ENCODE peak calls at places on chromosomes 5 and 9, in six cellular contexts. N is RWPE1, B is AG04450, V is endodermal cell, Z is neural crest cell, U is omental fat pad. E is an unnamed sample.

GRCh38 chr5:107505763-107506534 is 164.8 kb downstream of the EFNA5 start:
- DNase-seq in N (no peak), B (no peak), V (no peak), Z (no peak), U (no peak), E (no peak)

GRCh38 chr5:151413800-151414199 is 33.6 kb upstream of the SLC36A1 start:
- DNase-seq in N (no peak), B (no peak), V (no peak), Z (no peak), U (no peak), E (no peak)

GRCh38 chr5:1479581-1480188 is 34.4 kb upstream of the SLC6A3 start:
- DNase-seq in N (peak; percentile 32), B (no peak), V (peak; percentile 80), Z (peak; percentile 34), U (no peak), E (no peak)

GRCh38 chr5:28313543-28314334 is 1275.4 kb upstream of the CDH9 start:
- DNase-seq in N (peak; percentile 4), B (no peak), V (no peak), Z (no peak), U (no peak), E (no peak)

GRCh38 chr5:90570034-90570433 is 11.4 kb downstream of the ADGRV1 start:
- DNase-seq in N (no peak), B (no peak), V (no peak), Z (no peak), U (no peak), E (no peak)

GRCh38 chr9:10079284-10079964 is 533.4 kb downstream of the PTPRD start:
- DNase-seq in N (no peak), B (no peak), V (no peak), Z (no peak), U (no peak), E (no peak)

GRCh38 chr9:129506041-129506440 is 114.9 kb downstream of the C9orf50 start:
- DNase-seq in N (no peak), B (no peak), V (no peak), Z (no peak), U (no peak), E (no peak)

GRCh38 chr5:140349244-140349643 is 2.8 kb upstream of the HBEGF start:
- DNase-seq in N (no peak), B (no peak), V (no peak), Z (no peak), U (no peak), E (no peak)

GRCh38 chr5:1536298-1537165 is 12.8 kb upstream of the LPCAT1 start:
- DNase-seq in N (peak; percentile 45), B (no peak), V (peak; percentile 29), Z (no peak), U (no peak), E (no peak)

GRCh38 chr5:68924490-68925145 is 169.2 kb upstream of the SLC30A5 start:
- DNase-seq in N (no peak), B (no peak), V (no peak), Z (no peak), U (no peak), E (no peak)

GRCh38 chr5:172007795-172008465 is 1.5 kb upstream of the FBXW11 start:
- DNase-seq in N (peak; percentile 55), B (no peak), V (no peak), Z (no peak), U (no peak), E (no peak)

GRCh38 chr9:33415152-33416038 is 13.0 kb upstream of the AQP7 start:
- DNase-seq in N (peak; percentile 53), B (no peak), V (peak; percentile 96), Z (peak; percentile 69), U (peak; percentile 88), E (peak; percentile 39)

GRCh38 chr9:35193762-35194161 is 32.0 kb downstream of the UNC13B start:
- DNase-seq in N (no peak), B (no peak), V (no peak), Z (no peak), U (no peak), E (no peak)

GRCh38 chr5:128213340-128213739 is 129.8 kb downstream of the SLC12A2 start:
- DNase-seq in N (peak; percentile 64), B (no peak), V (peak; percentile 83), Z (peak; percentile 65), U (no peak), E (no peak)

GRCh38 chr9:135693265-135693664 is 6.0 kb downstream of the SOHLH1 start:
- DNase-seq in N (peak; percentile 59), B (no peak), V (no peak), Z (no peak), U (no peak), E (no peak)

GRCh38 chr5:84372066-84372700 is 12.5 kb downstream of the EDIL3 start:
- DNase-seq in N (no peak), B (no peak), V (no peak), Z (no peak), U (no peak), E (no peak)

GRCh38 chr9:117687532-117687931 is 16.7 kb upstream of the TLR4 start:
- DNase-seq in N (no peak), B (no peak), V (peak; percentile 47), Z (no peak), U (no peak), E (no peak)

GRCh38 chr5:93532370-93532769 is 48.6 kb downstream of the NR2F1-AS1 start:
- DNase-seq in N (peak; percentile 14), B (peak; percentile 71), V (no peak), Z (no peak), U (peak; percentile 32), E (no peak)

GRCh38 chr5:103441523-103441922 is 121.1 kb downstream of the NUDT12 start:
- DNase-seq in N (no peak), B (no peak), V (no peak), Z (no peak), U (no peak), E (no peak)

GRCh38 chr9:127858041-127858512 is 3.6 kb upstream of the ENG start:
- DNase-seq in N (no peak), B (no peak), V (no peak), Z (no peak), U (no peak), E (no peak)

GRCh38 chr5:96657068-96657467 is 5.1 kb upstream of the CAST start:
- DNase-seq in N (peak; percentile 96), B (peak; percentile 55), V (no peak), Z (no peak), U (no peak), E (no peak)

GRCh38 chr9:20985851-20986600 is 45.4 kb downstream of the HACD4 start:
- DNase-seq in N (no peak), B (no peak), V (no peak), Z (no peak), U (no peak), E (no peak)

GRCh38 chr5:544675-545330 is 20.6 kb upstream of the SLC9A3 start:
- DNase-seq in N (no peak), B (no peak), V (no peak), Z (no peak), U (no peak), E (peak; percentile 15)

GRCh38 chr5:161786686-161787085 is 61.2 kb upstream of the GABRA1 start:
- DNase-seq in N (no peak), B (no peak), V (no peak), Z (no peak), U (no peak), E (no peak)

DNA sequence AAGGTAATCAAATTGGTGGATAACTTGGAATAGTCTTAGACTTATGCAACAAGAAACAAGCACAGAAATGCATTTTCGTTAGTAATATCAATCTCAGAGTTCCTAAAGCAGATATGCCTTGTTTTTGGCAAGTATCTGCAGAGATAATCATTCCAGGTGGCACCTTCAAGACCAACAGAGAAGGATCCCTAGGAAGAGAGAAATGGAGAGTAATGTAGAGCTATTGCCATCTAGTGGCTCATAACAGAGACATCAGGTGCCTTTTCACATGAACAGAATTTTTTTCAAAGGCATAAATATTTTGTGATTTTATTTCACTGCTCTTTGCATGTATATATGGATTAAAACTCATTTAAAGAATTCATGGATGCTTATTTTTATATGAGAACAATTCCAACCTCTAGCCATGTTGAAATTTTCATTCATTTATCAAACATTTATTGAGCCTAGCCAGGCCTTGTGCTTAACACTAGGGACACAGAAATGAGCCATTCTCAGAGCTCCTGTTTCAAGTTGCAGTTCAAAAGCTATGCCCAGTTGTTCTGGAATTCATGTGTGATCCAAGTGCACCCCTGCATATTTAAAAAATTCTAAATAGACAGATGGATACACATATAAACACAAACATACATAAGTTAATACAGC is 117.5 kb upstream of the OR13F1 start:
- DNase-seq in N (peak; percentile 64), B (no peak), V (no peak), Z (no peak), U (no peak), E (no peak)
- TF ChIP-seq CTCF in N (peak; percentile 94), B (peak; percentile 47), V (peak; percentile 93), Z (peak; percentile 84), U (no peak), E (peak; percentile 65)

DNA sequence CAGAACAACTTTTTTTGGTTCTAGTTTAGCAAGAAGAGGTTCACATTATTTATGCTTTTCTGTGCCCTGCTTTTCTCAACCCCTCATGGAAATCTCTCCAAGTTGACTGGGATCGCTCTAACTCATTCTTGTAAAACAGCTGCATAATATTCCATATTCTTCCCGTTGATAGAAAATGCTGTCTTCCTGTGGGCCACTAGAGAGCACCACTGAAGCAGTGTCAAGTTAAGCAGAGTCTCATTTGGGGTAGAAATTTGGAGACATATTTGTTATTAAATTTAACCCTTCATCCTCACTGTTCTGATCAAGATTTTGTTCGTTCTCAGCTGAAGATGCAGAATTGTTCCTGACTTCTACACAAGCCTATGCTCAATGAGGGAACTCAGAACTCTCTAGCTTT is 140.1 kb downstream of the CEMIP2 start:
- DNase-seq in N (no peak), B (no peak), V (no peak), Z (no peak), U (no peak), E (no peak)
- TF ChIP-seq CTCF in N (peak; percentile 17), B (peak; percentile 29), V (peak; percentile 56), Z (peak; percentile 12), U (no peak), E (no peak)

DNA sequence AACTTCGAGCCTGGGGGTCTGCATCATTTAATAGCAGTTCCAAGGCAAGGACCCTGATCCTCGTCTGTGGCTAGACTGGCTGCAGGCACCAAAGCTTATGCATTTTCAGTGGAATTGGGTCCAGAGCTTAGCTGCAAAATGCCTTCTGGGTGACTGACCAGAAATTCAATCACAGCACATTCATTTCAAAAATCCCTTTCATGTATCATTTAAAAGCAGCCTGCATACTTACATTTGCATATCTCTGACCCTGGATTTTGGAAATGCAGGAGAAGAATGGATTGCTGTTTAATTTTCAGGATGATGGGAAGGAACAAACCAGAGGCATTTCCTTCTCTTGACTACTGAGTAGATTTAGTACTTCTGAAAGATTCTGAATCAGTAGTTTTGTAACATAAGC is 122.8 kb downstream of the PPP2R2B start:
- DNase-seq in N (no peak), B (no peak), V (no peak), Z (no peak), U (no peak), E (no peak)
- TF ChIP-seq CTCF in N (no peak), B (no peak), V (no peak), Z (no peak), U (no peak), E (no peak)

DNA sequence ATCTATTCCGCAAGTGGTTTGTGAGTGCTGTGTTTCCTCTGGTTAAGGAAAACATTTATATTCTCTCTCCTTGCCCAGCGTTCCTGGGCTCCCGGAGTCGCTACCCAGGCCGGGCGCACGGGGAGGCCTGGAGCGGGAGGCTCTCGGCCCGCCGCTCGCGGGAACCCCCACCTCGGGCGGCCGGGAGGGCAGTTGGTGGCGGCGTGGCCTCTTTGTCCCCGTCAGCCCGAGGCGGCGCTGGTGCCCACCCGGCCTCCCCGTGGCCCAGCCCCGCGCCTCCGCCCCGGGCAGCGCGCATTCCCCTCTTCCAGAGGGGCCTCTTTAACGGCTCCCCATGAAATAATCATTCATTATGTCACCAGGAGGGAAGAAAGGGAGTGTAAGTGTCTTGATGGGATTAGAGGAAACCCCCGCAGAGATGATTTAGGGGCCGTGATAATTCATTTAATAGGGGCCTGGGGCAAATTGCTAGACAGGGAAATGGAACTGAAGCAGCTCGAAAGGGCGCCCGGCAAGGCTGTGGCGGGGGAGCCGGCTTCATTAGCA is 181.9 kb upstream of the TBCA start:
- DNase-seq in N (no peak), B (no peak), V (peak; percentile 86), Z (peak; percentile 49), U (no peak), E (peak; percentile 52)
- TF ChIP-seq CTCF in N (no peak), B (no peak), V (peak; percentile 52), Z (no peak), U (no peak), E (no peak)